ENCODE peak calls at places on chromosomes 13 and 19, in eight cellular contexts. S is fibroblast of mammary gland, K is psoas muscle, P is AG04449, B is cardiac muscle cell, X is right atrium auricular region, H is right cardiac atrium, T is dorsolateral prefrontal cortex. J is an unnamed sample.

GRCh38 chr19:31316201-31316951 is 32.9 kb downstream of the TSHZ3 start:
- DNase-seq in S (peak; percentile 86), K (no peak), P (no peak), B (peak; percentile 79), X (peak; percentile 74), H (no peak), T (no peak), J (no peak)

GRCh38 chr13:85314686-85315085 is 484.5 kb downstream of the SLITRK6 start:
- DNase-seq in S (no peak), K (no peak), P (no peak), B (no peak), X (no peak), H (no peak), T (no peak), J (no peak)

GRCh38 chr13:45219938-45220375 is 19.1 kb upstream of the KCTD4 start:
- DNase-seq in S (peak; percentile 77), K (no peak), P (no peak), B (peak; percentile 46), X (no peak), H (no peak), T (no peak), J (no peak)

GRCh38 chr13:26534036-26534726 is 23.3 kb upstream of the WASF3 start:
- DNase-seq in S (no peak), K (no peak), P (no peak), B (no peak), X (no peak), H (no peak), T (no peak), J (no peak)

GRCh38 chr13:29493796-29494195 is 101.7 kb downstream of the SLC7A1 start:
- DNase-seq in S (no peak), K (no peak), P (no peak), B (no peak), X (no peak), H (no peak), T (no peak), J (no peak)

GRCh38 chr19:18607222-18608101 is 863 bp upstream of the CRLF1 start:
- DNase-seq in S (no peak), K (peak; percentile 72), P (no peak), B (no peak), X (no peak), H (peak; percentile 39), T (peak; percentile 61), J (peak; percentile 64)

GRCh38 chr19:49213791-49214190 is 56.2 kb downstream of the TRPM4 start:
- DNase-seq in S (no peak), K (no peak), P (no peak), B (no peak), X (no peak), H (no peak), T (no peak), J (peak; percentile 72)

GRCh38 chr13:73810647-73811046 is 323.6 kb downstream of the KLF12 start:
- DNase-seq in S (peak; percentile 21), K (no peak), P (no peak), B (no peak), X (no peak), H (no peak), T (no peak), J (no peak)

GRCh38 chr13:32901994-32902780 is 114.0 kb upstream of the KL start:
- DNase-seq in S (peak; percentile 71), K (peak; percentile 76), P (no peak), B (no peak), X (no peak), H (no peak), T (no peak), J (no peak)

GRCh38 chr13:36685912-36686311 is 12.1 kb downstream of the SERTM1 start:
- DNase-seq in S (peak; percentile 86), K (no peak), P (no peak), B (peak; percentile 18), X (no peak), H (no peak), T (no peak), J (no peak)

GRCh38 chr19:1651548-1652394 is 644 bp downstream of the TCF3 start:
- DNase-seq in S (peak; percentile 25), K (peak; percentile 68), P (no peak), B (peak; percentile 39), X (no peak), H (peak; percentile 79), T (no peak), J (no peak)

GRCh38 chr13:44236370-44236769 is 137.3 kb upstream of the SERP2 start:
- DNase-seq in S (peak; percentile 84), K (no peak), P (no peak), B (peak; percentile 32), X (peak; percentile 63), H (no peak), T (no peak), J (no peak)

GRCh38 chr13:42957881-42958280 is 34.2 kb downstream of the EPSTI1 start:
- DNase-seq in S (no peak), K (no peak), P (no peak), B (no peak), X (no peak), H (no peak), T (no peak), J (no peak)

GRCh38 chr13:113853518-113854237 is 10.2 kb downstream of the GAS6 start:
- DNase-seq in S (peak; percentile 49), K (peak; percentile 48), P (no peak), B (peak; percentile 35), X (peak; percentile 57), H (peak; percentile 63), T (no peak), J (no peak)

GRCh38 chr19:18353378-18354005 is 13.1 kb downstream of the PGPEP1 start:
- DNase-seq in S (no peak), K (no peak), P (no peak), B (no peak), X (no peak), H (no peak), T (no peak), J (no peak)

GRCh38 chr19:2054763-2055162 is 3.7 kb upstream of the MKNK2 start:
- DNase-seq in S (no peak), K (no peak), P (no peak), B (no peak), X (no peak), H (peak; percentile 62), T (no peak), J (no peak)

GRCh38 chr13:51435002-51435578 is 17.7 kb downstream of the INTS6 start:
- DNase-seq in S (peak; percentile 46), K (no peak), P (no peak), B (peak; percentile 48), X (no peak), H (no peak), T (no peak), J (no peak)

GRCh38 chr13:50174630-50175029 is 159.4 kb downstream of the KCNRG start:
- DNase-seq in S (no peak), K (no peak), P (no peak), B (no peak), X (no peak), H (no peak), T (no peak), J (no peak)

GRCh38 chr13:40769970-40770369 is 1.0 kb downstream of the MRPS31 start:
- DNase-seq in S (no peak), K (no peak), P (no peak), B (no peak), X (no peak), H (no peak), T (no peak), J (no peak)
- H3K4me3 ChIP-seq in S (peak overlapping the region; percentile 99), K (peak overlapping the region; percentile 88), P (peak overlapping the region; percentile 99), B (peak overlapping the region; percentile 88), X (peak overlapping the region; percentile 91), H (peak overlapping the region; percentile 81), T (peak overlapping the region; percentile 94), J (peak overlapping the region; percentile 88)

DNA sequence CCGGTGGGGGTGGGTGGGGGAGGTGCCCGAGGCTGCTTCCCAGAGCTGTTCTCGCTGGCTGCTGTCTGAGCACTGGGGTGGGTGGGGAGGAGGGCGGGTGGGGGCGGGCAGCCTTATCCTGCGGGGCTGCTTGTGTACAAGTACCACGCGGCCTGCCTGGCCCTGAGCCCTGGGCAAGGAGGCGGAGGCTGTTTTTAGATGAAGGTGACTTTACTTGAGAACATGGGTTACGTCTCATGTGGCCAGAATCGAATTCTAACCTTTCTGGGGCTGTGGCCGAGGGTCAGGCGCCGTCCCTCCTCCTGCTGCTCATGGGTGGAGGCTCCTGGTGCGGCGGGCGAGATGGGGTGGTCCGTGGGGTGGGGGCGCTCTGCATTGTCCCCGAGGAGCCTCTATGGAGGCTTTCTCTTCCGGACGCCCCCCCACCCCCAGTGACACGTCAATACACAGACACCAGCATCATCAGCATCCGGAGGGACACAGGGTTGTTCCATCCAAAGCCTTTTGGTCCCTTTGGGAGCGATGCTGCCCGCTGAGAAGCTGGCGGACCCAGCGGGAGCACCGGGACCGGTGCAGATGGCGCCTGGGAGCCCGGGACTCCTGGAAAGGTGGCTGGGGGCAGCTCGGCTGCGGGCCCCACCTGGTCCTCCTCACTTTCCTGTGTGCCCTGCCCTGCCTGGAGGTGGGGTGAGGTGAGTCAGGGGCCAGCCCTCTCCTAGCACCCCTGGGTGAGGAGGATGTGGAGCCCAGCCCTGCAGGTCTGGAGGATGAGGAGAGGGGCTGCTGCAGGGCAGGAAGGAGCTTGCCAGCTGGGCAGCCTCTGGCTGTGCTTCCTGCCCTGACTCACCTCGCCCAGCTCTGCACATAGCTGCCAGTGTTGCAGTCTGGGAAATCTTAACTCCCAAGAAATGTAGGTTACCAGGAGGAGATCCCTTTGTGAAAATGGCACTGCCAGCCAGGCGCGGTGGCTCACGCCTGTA is 3.4 kb downstream of the BSG start:
- DNase-seq in S (peak; percentile 46), K (peak; percentile 89), P (no peak), B (peak; percentile 66), X (peak; percentile 75), H (peak; percentile 89), T (no peak), J (no peak)
- H3K4me3 ChIP-seq in S (peak overlapping the region; percentile 36), K (peak overlapping the region; percentile 97), P (peak overlapping the region; percentile 44), B (peak overlapping the region; percentile 10), X (peak overlapping the region; percentile 34), H (peak overlapping the region; percentile 50), T (peak overlapping the region; percentile 99), J (no peak overlapping the region)

GRCh38 chr13:20178156-20178555 is 14.6 kb downstream of the GJB2 start:
- DNase-seq in S (no peak), K (no peak), P (no peak), B (no peak), X (no peak), H (no peak), T (no peak), J (no peak)

GRCh38 chr13:20174656-20175405 is 14.0 kb upstream of the GJA3 start:
- DNase-seq in S (peak; percentile 98), K (peak; percentile 74), P (peak; percentile 38), B (peak; percentile 94), X (peak; percentile 97), H (peak; percentile 79), T (no peak), J (peak; percentile 53)

GRCh38 chr13:20175406-20175794 is 14.5 kb upstream of the GJA3 start:
- DNase-seq in S (no peak), K (no peak), P (no peak), B (no peak), X (no peak), H (no peak), T (no peak), J (no peak)

GRCh38 chr13:20175907-20176652 is 15.2 kb upstream of the GJA3 start:
- DNase-seq in S (no peak), K (no peak), P (no peak), B (no peak), X (no peak), H (no peak), T (no peak), J (no peak)

GRCh38 chr13:20177049-20177831 is 15.5 kb downstream of the GJB2 start:
- DNase-seq in S (no peak), K (no peak), P (no peak), B (no peak), X (no peak), H (no peak), T (no peak), J (no peak)
- H3K4me3 ChIP-seq in S (no peak overlapping the region), K (peak overlapping the region; percentile 37), P (peak overlapping the region; percentile 6), B (no peak overlapping the region), X (no peak overlapping the region), H (no peak overlapping the region), T (peak overlapping the region; percentile 44), J (no peak overlapping the region)

GRCh38 chr19:4913996-4914735 is 4.9 kb downstream of the UHRF1 start:
- DNase-seq in S (no peak), K (no peak), P (no peak), B (no peak), X (no peak), H (no peak), T (no peak), J (no peak)
- H3K4me3 ChIP-seq in S (no peak overlapping the region), K (no peak overlapping the region), P (no peak overlapping the region), B (no peak overlapping the region), X (no peak overlapping the region), H (no peak overlapping the region), T (no peak overlapping the region), J (no peak overlapping the region)

J was measured in H1.